ENCODE peak calls at places on chromosomes 7 and 10, in nine cellular contexts. C is choroid plexus epithelial cell, E is ovary, T is heart left ventricle, X is right atrium auricular region, J is pancreas, V is right lobe of liver, M is uterus, W is tibial artery. D is an unnamed sample.

GRCh38 chr7:25121599-25121998 is 3.5 kb downstream of the CYCS start:
- DNase-seq in C (no peak), E (no peak), T (no peak), X (no peak), J (no peak), V (no peak), M (no peak), W (no peak), D (no peak)

GRCh38 chr7:123571684-123572083 is 14.1 kb upstream of the NDUFA5 start:
- DNase-seq in C (peak), E (no peak), T (no peak), X (no peak), J (no peak), V (no peak), M (no peak), W (no peak), D (no peak)

GRCh38 chr7:19051767-19052375 is 65.6 kb downstream of the TWIST1 start:
- DNase-seq in C (peak), E (no peak), T (no peak), X (no peak), J (no peak), V (no peak), M (no peak), W (peak), D (no peak)

GRCh38 chr10:30215631-30216030 is 133.4 kb downstream of the MTPAP start:
- DNase-seq in C (peak), E (peak), T (peak), X (no peak), J (no peak), V (no peak), M (peak), W (no peak), D (no peak)

GRCh38 chr7:83976302-83976701 is 218.3 kb downstream of the SEMA3A start:
- DNase-seq in C (peak), E (no peak), T (no peak), X (no peak), J (no peak), V (no peak), M (no peak), W (no peak), D (no peak)

GRCh38 chr10:91891285-91892001 is 17.8 kb downstream of the FGFBP3 start:
- DNase-seq in C (peak), E (no peak), T (no peak), X (no peak), J (no peak), V (no peak), M (no peak), W (no peak), D (no peak)

GRCh38 chr7:140200102-140200989 is 23.6 kb upstream of the KDM7A start:
- DNase-seq in C (peak), E (no peak), T (peak), X (peak), J (no peak), V (no peak), M (no peak), W (peak), D (no peak)

GRCh38 chr7:66626236-66626957 is 2.3 kb upstream of the KCTD7 start:
- DNase-seq in C (peak), E (no peak), T (no peak), X (no peak), J (no peak), V (no peak), M (peak), W (no peak), D (no peak)

GRCh38 chr7:151905322-151905721 is 28.4 kb upstream of the PRKAG2 start:
- DNase-seq in C (no peak), E (no peak), T (no peak), X (no peak), J (no peak), V (no peak), M (no peak), W (no peak), D (peak)

GRCh38 chr7:94632338-94633024 is 23.5 kb downstream of the SGCE start:
- DNase-seq in C (peak), E (no peak), T (no peak), X (no peak), J (no peak), V (no peak), M (no peak), W (no peak), D (no peak)

GRCh38 chr7:78194609-78195008 is 396.0 kb downstream of the PHTF2 start:
- DNase-seq in C (no peak), E (no peak), T (no peak), X (no peak), J (no peak), V (no peak), M (no peak), W (no peak), D (no peak)

GRCh38 chr7:116591202-116592040 is 66.6 kb downstream of the CAV1 start:
- DNase-seq in C (peak), E (no peak), T (no peak), X (no peak), J (no peak), V (no peak), M (no peak), W (no peak), D (no peak)

GRCh38 chr7:50346548-50347497 is 42.3 kb downstream of the IKZF1 start:
- DNase-seq in C (no peak), E (no peak), T (no peak), X (no peak), J (no peak), V (no peak), M (no peak), W (no peak), D (no peak)

GRCh38 chr10:110898391-110898790 is 20.6 kb downstream of the BBIP1 start:
- DNase-seq in C (no peak), E (no peak), T (no peak), X (no peak), J (no peak), V (no peak), M (no peak), W (no peak), D (no peak)

GRCh38 chr10:1074748-1075358 is 18.7 kb downstream of the WDR37 start:
- DNase-seq in C (peak), E (no peak), T (no peak), X (peak), J (no peak), V (no peak), M (no peak), W (no peak), D (no peak)

GRCh38 chr10:78992333-78992732 is 76.4 kb upstream of the ZMIZ1 start:
- DNase-seq in C (no peak), E (no peak), T (no peak), X (no peak), J (no peak), V (no peak), M (no peak), W (no peak), D (no peak)

GRCh38 chr10:30433779-30434272 is at the start of gene MAP3K8:
- DNase-seq in C (peak), E (peak), T (peak), X (peak), J (peak), V (peak), M (peak), W (peak), D (peak)

GRCh38 chr10:69828115-69828870 is 26.6 kb downstream of the COL13A1 start:
- DNase-seq in C (no peak), E (no peak), T (no peak), X (no peak), J (no peak), V (no peak), M (no peak), W (no peak), D (no peak)

GRCh38 chr10:129771024-129771423 is 193.1 kb downstream of the EBF3 start:
- DNase-seq in C (no peak), E (no peak), T (no peak), X (peak), J (no peak), V (peak), M (no peak), W (peak), D (peak)

GRCh38 chr7:5086256-5086655 is 40.6 kb downstream of the RBAK start:
- DNase-seq in C (no peak), E (no peak), T (no peak), X (peak), J (no peak), V (no peak), M (no peak), W (no peak), D (no peak)

GRCh38 chr7:9921326-9921725 is 1052.3 kb upstream of the PHF14 start:
- DNase-seq in C (no peak), E (no peak), T (no peak), X (no peak), J (no peak), V (no peak), M (no peak), W (no peak), D (no peak)

GRCh38 chr7:91953618-91954017 is 13.0 kb downstream of the AKAP9 start:
- DNase-seq in C (peak), E (no peak), T (no peak), X (no peak), J (no peak), V (no peak), M (no peak), W (no peak), D (no peak)

GRCh38 chr7:2804227-2804763 is 39.8 kb downstream of the GNA12 start:
- DNase-seq in C (no peak), E (no peak), T (no peak), X (no peak), J (no peak), V (no peak), M (no peak), W (no peak), D (peak)

GRCh38 chr10:94088926-94089381 is 95.2 kb downstream of the PLCE1 start:
- DNase-seq in C (peak), E (peak), T (no peak), X (no peak), J (no peak), V (no peak), M (no peak), W (peak), D (no peak)
- H3K4me3 ChIP-seq in C (peak), E (no peak), T (peak), X (peak), J (no peak), V (no peak), M (no peak), W (peak), D (peak)

GRCh38 chr10:71852335-71852937 is 1.4 kb upstream of the PSAP start:
- DNase-seq in C (no peak), E (no peak), T (peak), X (no peak), J (no peak), V (peak), M (no peak), W (peak), D (no peak)

GRCh38 chr10:71854031-71854430 is 3.0 kb upstream of the PSAP start:
- DNase-seq in C (peak), E (no peak), T (no peak), X (no peak), J (no peak), V (no peak), M (no peak), W (no peak), D (no peak)

GRCh38 chr10:71860243-71861029 is 9.4 kb upstream of the PSAP start:
- DNase-seq in C (peak), E (peak), T (peak), X (peak), J (peak), V (peak), M (peak), W (peak), D (peak)

GRCh38 chr10:71857934-71858890 is 7.2 kb upstream of the PSAP start:
- DNase-seq in C (no peak), E (no peak), T (peak), X (peak), J (no peak), V (no peak), M (no peak), W (peak), D (no peak)

GRCh38 chr10:71856619-71857018 is 5.6 kb upstream of the PSAP start:
- DNase-seq in C (no peak), E (no peak), T (no peak), X (no peak), J (no peak), V (no peak), M (no peak), W (no peak), D (no peak)
- TF ChIP-seq CTCF in C (no peak), E (no peak), T (no peak), X (no peak), J (no peak), V (no peak), M (no peak), W (no peak), D (no peak)

DNA sequence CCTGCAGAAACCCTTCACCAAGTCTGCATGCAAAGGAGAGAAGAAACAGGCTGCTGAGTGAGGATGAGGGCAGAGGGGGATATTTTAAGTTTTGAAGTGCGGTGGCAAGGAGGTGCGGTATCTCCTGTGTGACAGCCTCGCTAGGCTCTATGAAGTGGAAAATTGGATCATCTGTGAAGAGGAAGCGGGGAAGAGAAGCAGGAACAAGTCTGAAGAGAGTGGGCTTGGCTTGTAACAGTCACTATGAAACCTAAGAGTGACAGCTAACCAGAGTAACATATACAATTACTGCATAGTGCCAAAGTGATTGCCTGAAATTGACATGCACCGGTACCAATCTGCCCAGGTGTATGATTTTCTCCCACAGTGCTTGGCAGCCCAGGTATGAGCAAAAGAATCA is 287.5 kb upstream of the KLF14 start:
- DNase-seq in C (no peak), E (no peak), T (no peak), X (no peak), J (no peak), V (no peak), M (no peak), W (no peak), D (no peak)
- H3K4me3 ChIP-seq in C (no peak), E (no peak), T (no peak), X (no peak), J (no peak), V (no peak), M (no peak), W (no peak), D (no peak)

GRCh38 chr7:14013880-14014279 is 24.4 kb upstream of the ETV1 start:
- DNase-seq in C (peak), E (no peak), T (no peak), X (no peak), J (no peak), V (no peak), M (no peak), W (no peak), D (no peak)
- TF ChIP-seq CTCF in C (no peak), E (no peak), T (no peak), X (no peak), J (no peak), V (no peak), M (no peak), W (no peak), D (no peak)

DNA sequence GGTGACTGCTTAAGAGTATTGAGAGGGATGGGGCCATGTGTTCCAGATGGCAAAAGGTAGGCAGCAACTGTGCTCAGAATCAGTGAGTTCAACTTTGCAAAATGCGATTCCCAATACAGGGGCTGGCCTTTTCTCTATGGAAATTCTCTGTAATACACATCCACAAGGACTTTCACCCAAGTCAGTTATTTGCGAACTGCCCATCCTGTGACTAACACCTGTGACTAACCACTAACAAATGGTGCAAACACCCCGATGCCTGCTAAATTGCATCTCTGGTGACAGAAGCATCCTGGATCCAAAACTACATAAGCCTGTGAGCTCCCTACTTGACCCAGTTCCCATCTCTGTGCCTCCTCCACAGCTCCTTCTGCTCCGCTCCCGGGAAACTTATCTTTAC is 9.0 kb upstream of the CUZD1 start:
- DNase-seq in C (peak), E (no peak), T (no peak), X (no peak), J (no peak), V (no peak), M (no peak), W (no peak), D (no peak)
- H3K4me3 ChIP-seq in C (no peak), E (no peak), T (no peak), X (no peak), J (no peak), V (no peak), M (no peak), W (no peak), D (no peak)

D was measured in coronary artery.